ENCODE peak calls at places on chromosomes 4 and X, in four cellular contexts. U, M, K and N are unnamed samples.

GRCh38 chr4:184165291-184165690 is 52.4 kb downstream of the ENPP6 start:
- DNase-seq in U (no peak), M (no peak), K (no peak), N (no peak)

GRCh38 chrX:125757794-125758564 is 408.1 kb downstream of the DCAF12L2 start:
- DNase-seq in U (no peak), M (no peak), K (no peak), N (no peak)

GRCh38 chrX:37692918-37693317 is 7.3 kb downstream of the XK start:
- DNase-seq in U (no peak), M (no peak), K (no peak), N (no peak)

GRCh38 chrX:73562986-73563739 is at the start of gene CHIC1:
- DNase-seq in U (peak; percentile 78), M (peak; percentile 72), K (peak; percentile 74), N (peak; percentile 93)

GRCh38 chrX:11970935-11971334 is 167.3 kb upstream of the FRMPD4 start:
- DNase-seq in U (no peak), M (no peak), K (no peak), N (no peak)

GRCh38 chrX:42119076-42119475 is 195.7 kb upstream of the CASK start:
- DNase-seq in U (no peak), M (no peak), K (no peak), N (no peak)

GRCh38 chrX:106921637-106922036 is 1.4 kb downstream of the CLDN2 start:
- DNase-seq in U (no peak), M (no peak), K (no peak), N (no peak)

GRCh38 chrX:32084757-32085156 is 1012.9 kb upstream of the FTHL17 start:
- DNase-seq in U (no peak), M (no peak), K (no peak), N (no peak)

GRCh38 chr4:98046665-98047064 is 96.6 kb downstream of the STPG2 start:
- DNase-seq in U (no peak), M (no peak), K (no peak), N (no peak)

GRCh38 chr4:88158360-88159136 is at the start of gene ABCG2:
- DNase-seq in U (peak; percentile 53), M (peak; percentile 39), K (peak; percentile 70), N (no peak)

GRCh38 chr4:150717952-150718351 is 136.0 kb downstream of the MAB21L2 start:
- DNase-seq in U (no peak), M (no peak), K (no peak), N (no peak)

GRCh38 chr4:150720973-150721518 is 139.1 kb downstream of the MAB21L2 start:
- DNase-seq in U (no peak), M (no peak), K (no peak), N (no peak)

GRCh38 chr4:150725957-150726523 is 144.1 kb downstream of the MAB21L2 start:
- DNase-seq in U (no peak), M (no peak), K (no peak), N (no peak)

GRCh38 chr4:150723727-150724411 is 141.9 kb downstream of the MAB21L2 start:
- DNase-seq in U (no peak), M (no peak), K (no peak), N (peak; percentile 22)

GRCh38 chr4:150722908-150723362 is 141.0 kb downstream of the MAB21L2 start:
- DNase-seq in U (peak; percentile 79), M (no peak), K (no peak), N (peak; percentile 58)
- TF ChIP-seq CTCF in U (no peak), M (no peak), K (no peak), N (peak; percentile 72)

GRCh38 chr4:118682928-118683327 is 2.3 kb upstream of the METTL14 start:
- DNase-seq in U (no peak), M (no peak), K (no peak), N (no peak)
- TF ChIP-seq CTCF in U (no peak), M (peak; percentile 31), K (peak; percentile 63), N (peak; percentile 80)

DNA sequence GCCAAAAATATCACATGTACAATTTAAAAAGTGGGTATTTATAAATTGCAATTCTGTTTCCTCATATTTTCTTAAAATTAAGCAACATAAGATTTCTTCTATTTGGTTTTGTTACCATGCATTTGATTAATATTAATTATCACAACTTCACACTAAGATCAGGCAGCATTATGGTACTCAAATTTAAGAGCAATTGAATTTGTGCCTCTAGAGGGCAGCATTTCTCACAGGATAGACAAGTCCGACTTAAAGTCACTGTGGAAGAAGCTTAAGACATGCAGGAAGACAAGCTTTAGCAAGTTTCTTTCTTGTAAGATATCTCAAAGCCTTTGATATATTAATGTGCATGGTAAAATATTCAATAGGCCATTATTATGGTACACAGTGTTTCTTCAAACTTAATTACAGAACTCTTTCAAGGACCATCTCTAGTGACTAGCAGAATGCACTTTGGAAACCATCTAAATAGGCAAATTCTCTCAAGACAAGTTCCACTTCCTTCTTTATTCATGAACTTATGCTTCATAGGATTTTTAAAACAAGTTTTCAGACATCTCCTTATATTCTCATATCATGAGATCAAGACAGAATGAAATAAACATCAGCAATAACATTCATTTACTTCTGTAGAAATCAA is 35.0 kb downstream of the FBXW7 start:
- DNase-seq in U (no peak), M (no peak), K (no peak), N (no peak)
- TF ChIP-seq CTCF in U (peak; percentile 43), M (peak; percentile 75), K (peak; percentile 93), N (peak; percentile 96)

DNA sequence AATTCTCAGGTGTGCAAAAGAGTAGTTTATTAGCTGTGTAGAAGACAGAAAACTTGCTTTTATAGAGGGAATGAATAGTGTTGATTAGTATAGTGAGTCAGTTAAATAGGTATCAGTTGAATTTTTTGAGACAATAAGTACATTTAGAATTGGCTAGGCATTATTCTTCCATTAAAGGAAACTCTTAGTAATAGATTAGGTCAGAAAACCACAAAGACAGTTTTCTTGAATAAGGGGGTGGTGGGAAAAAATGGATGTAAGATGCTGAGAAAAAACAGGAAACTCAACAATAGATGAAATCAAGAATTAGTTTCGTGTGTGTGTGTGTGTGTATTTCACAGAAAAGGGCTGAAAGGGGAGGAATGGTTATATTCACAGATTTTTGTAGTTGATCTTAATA is 16.8 kb downstream of the CD38 start:
- DNase-seq in U (no peak), M (no peak), K (no peak), N (no peak)
- TF ChIP-seq CTCF in U (no peak), M (no peak), K (no peak), N (no peak)

DNA sequence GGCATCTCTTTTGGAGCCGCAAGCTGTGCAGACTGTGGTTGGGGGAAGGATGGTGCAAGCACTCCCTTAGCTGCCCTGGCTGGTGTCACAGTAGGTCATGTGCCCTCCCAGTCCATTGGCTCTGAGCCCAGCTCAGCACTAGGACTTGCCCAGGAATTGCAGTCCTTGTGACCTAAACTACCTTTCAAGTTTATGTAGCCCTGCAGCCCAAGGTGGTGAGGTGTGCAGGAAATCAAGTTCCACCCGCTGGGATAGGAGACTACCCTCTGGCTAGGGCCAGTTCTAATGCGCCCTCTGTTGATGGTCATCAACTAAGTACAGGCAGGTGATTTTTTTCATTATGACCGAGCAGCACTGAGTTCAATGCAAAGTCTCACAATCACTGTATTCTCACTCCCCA is 335.2 kb downstream of the UBE2NL start:
- DNase-seq in U (no peak), M (no peak), K (no peak), N (no peak)
- TF ChIP-seq CTCF in U (no peak), M (no peak), K (no peak), N (no peak)

DNA sequence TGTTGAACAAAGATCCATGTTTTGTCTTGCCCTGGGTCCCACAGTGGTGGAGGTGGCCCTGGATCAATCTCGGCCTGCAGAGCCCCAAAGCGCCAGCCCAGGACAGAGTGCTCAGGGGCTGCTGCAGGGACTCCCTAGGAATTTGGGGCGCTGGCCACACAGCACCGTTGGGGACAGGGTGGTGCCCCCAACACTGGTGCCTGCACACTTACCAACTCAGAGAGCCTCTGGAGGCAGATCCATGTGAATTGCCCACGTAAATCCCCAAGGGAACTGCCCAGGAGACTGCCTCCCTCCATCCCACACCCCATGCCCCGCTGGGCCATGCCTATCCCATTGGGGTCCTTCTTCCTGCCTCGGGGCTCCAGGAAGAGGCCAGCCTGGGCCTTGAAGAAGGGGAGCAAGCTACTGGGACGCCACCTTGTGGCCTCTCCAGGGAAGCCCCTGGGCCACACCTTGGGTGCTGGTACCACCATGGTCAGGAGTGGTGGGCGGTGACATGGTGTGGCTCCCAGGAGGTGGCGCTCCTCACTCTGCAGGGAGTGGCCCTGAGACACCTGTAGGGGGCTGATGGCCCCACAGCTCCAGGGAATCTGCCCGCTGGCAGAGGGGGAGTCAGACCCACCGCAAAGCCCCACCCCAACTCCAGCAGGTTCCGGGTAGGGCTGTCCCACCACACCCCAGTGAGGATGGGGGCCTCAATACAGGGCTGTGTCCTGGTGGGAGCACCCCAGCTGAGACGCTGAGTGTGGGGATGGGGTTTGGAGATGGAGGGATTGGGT is 22.8 kb downstream of the CFAP99 start:
- DNase-seq in U (peak; percentile 63), M (no peak), K (peak; percentile 69), N (no peak)
- TF ChIP-seq CTCF in U (peak; percentile 24), M (peak; percentile 19), K (peak; percentile 74), N (peak; percentile 81)

GRCh38 chrX:118644378-118644777 is 83.0 kb upstream of the IL13RA1 start:
- DNase-seq in U (no peak), M (no peak), K (no peak), N (no peak)
- TF ChIP-seq CTCF in U (peak; percentile 32), M (no peak), K (peak; percentile 51), N (peak; percentile 80)

GRCh38 chr4:40055379-40055872 is 1.2 kb upstream of the N4BP2 start:
- DNase-seq in U (no peak), M (no peak), K (no peak), N (no peak)
- TF ChIP-seq CTCF in U (no peak), M (no peak), K (no peak), N (no peak)

GRCh38 chrX:16883487-16883804 is 13.3 kb upstream of the RBBP7 start:
- DNase-seq in U (no peak), M (no peak), K (no peak), N (no peak)

GRCh38 chrX:16885628-16886027 is 15.5 kb upstream of the RBBP7 start:
- DNase-seq in U (no peak), M (no peak), K (no peak), N (no peak)

GRCh38 chrX:16882188-16882587 is 12.0 kb upstream of the RBBP7 start:
- DNase-seq in U (peak; percentile 72), M (no peak), K (no peak), N (no peak)

DNA sequence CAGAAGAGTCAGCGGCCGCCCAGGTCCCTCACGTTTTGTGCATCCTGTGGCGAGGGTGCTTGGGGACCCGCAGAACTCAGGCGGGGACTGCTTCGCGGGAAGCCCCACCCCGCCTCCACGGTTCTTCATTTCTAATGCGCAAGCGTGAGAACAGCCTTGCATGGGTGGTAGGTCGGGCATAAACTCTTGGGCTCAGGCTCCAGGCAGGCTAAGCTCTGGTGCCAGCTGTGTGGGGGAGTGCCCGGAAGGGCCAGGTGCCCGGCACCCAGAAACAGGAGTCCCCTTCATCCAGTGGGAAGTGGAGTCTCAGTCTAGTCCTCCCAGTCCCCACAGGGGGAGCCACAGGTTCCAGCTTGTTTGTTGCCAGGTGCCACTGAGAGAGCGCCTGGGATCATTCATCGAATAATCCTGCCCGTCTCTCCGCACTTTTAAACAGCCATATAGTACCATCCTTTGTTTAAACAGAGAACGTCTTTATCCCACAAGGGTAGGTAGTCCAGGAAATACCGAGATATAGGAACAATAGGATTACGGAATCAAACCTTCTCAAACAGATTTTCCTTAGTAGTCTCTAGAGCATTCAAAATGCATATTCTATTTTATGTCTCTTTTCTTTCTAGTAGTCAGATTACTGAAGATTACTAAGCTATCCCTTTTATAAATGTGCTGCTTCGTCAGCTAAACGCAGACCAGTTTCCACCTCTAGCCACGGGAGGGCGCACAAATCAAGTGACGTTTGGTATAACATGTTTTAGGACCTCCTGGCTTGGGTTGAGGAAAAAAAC is 12.7 kb upstream of the RBBP7 start:
- DNase-seq in U (peak; percentile 79), M (peak; percentile 81), K (peak; percentile 77), N (no peak)
- TF ChIP-seq CTCF in U (peak; percentile 41), M (peak; percentile 65), K (peak; percentile 90), N (peak; percentile 94)